ENCODE peak calls at places on chromosome 3, in five cellular contexts. Y is fibroblast of villous mesenchyme, E is hepatocyte, B is cardiac muscle cell, N is IMR-90. R is an unnamed sample.

GRCh38 chr3:131602011-131602779 is 99.4 kb upstream of the MRPL3 start:
- DNase-seq in Y (no peak), E (peak), B (no peak), N (no peak), R (peak)

GRCh38 chr3:169085827-169086226 is 577.7 kb downstream of the MECOM start:
- DNase-seq in Y (peak), E (peak), B (peak), N (peak), R (peak)

GRCh38 chr3:131020122-131020693 is 6.4 kb downstream of the ASTE1 start:
- DNase-seq in Y (no peak), E (no peak), B (no peak), N (no peak), R (no peak)

GRCh38 chr3:150365132-150365604 is 42.9 kb upstream of the TSC22D2 start:
- DNase-seq in Y (peak), E (no peak), B (peak), N (peak), R (no peak)

GRCh38 chr3:144221771-144222170 is 250.1 kb downstream of the DIPK2A start:
- DNase-seq in Y (no peak), E (no peak), B (no peak), N (no peak), R (no peak)

GRCh38 chr3:51887620-51888019 is 12.2 kb upstream of the IQCF5 start:
- DNase-seq in Y (no peak), E (no peak), B (no peak), N (no peak), R (no peak)

GRCh38 chr3:77411990-77412389 is 372.1 kb downstream of the ROBO2 start:
- DNase-seq in Y (peak), E (no peak), B (no peak), N (no peak), R (no peak)

GRCh38 chr3:38643090-38643489 is 6.4 kb downstream of the SCN5A start:
- DNase-seq in Y (no peak), E (no peak), B (no peak), N (no peak), R (no peak)

GRCh38 chr3:102747611-102748010 is 312.8 kb downstream of the ZPLD1 start:
- DNase-seq in Y (no peak), E (no peak), B (no peak), N (no peak), R (no peak)

GRCh38 chr3:102748646-102749045 is 313.8 kb downstream of the ZPLD1 start:
- DNase-seq in Y (no peak), E (no peak), B (no peak), N (no peak), R (no peak)

GRCh38 chr3:102745881-102746280 is 311.1 kb downstream of the ZPLD1 start:
- DNase-seq in Y (no peak), E (no peak), B (no peak), N (no peak), R (peak)

GRCh38 chr3:102750322-102750721 is 315.5 kb downstream of the ZPLD1 start:
- DNase-seq in Y (no peak), E (no peak), B (no peak), N (no peak), R (no peak)
- TF ChIP-seq CTCF in Y (no peak), E (no peak), B (no peak), N (no peak), R (no peak)

DNA sequence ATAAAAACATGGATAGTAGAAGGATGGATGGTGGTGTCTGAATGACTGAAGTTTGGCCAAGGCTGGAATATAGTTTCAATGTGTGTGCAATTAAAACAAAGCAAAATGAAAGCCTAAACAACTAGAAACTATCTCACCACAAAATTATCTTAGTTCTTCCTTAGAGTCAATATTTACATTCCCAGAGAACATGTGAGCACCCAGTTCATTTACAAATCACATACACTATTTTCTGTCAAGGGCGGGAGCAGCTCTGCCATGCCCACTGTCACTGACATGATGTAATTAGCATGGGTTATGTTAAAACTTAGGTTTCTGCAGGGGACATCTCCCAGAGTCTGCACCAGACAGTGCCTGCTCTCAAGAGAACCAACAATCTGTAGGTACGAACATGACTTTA is 65.0 kb downstream of the PDZRN3 start:
- DNase-seq in Y (peak), E (no peak), B (no peak), N (peak), R (no peak)
- H3K4me3 ChIP-seq in Y (no peak), E (no peak), B (no peak), N (no peak), R (no peak)

DNA sequence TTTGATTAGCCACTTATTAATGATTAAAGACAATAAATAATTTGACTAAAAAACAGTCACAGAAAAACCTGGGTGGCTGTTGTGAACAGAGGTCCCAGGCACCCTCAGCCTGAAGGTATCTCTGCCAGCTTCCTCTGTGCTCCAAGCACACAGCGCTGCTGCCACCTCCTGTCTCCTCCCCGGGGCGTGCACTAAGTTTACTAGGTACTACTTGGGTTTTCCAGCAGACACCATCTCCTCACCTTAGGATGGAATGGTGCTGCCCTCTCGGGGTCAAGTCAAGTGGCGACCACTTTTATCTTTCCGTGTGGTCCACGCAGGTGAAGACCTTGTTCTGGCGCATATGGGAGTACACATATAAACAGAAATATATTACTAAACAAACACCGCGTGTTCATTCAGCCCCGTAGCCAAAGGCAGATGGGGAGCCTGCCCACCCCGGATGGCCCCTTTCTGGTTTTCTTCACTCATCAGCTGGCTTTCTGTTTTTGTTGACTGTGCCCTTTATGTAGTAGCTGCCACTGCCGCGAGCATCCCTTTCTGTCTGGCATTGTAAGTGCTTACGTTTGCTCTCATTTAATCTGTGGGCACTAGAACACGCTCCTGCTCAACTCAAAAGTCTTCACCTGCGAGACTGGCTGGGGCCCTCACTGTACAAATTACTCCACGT is 128.0 kb downstream of the LRIG1 start:
- DNase-seq in Y (no peak), E (peak), B (no peak), N (peak), R (peak)
- TF ChIP-seq CTCF in Y (peak), E (peak), B (no peak), N (peak), R (peak)

DNA sequence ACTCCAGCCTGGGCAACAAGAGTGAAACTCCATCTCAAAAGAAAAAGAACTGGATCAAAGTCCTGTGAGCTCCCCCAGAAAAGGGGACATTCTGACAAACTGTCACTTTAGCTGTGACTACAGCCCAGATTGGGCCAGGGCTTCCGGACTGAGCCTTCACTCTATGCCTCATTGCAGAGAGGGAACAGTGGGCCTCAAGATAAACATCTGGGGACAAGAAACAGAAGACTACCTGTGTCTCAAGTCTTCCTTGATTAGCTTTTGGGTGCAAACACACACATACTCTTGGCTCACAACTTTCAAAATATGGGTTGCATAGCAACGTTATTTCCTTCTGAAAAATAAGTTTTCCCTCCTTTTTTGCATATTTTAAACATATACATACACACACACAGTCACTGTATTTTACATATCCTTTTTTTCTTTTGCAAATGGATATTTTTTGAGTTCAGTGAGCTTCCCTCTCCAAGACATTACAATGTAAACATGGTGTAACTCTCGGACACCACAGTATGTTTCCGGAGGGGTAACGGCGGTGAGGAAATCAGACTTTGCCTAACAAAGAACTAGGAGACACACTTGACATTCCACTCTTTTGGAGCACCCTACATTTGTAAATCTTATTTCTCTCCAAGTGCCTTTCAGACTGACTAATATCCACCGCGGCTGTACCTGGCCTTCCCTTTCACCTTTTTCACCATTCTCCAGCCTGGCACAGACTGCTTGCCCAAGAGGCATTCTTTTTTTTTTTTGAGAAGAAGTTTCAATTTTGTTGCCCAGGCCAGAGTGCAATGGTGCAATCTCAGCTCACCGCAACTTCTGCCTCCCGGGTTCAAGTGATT is 3.5 kb downstream of the TKT start:
- DNase-seq in Y (no peak), E (no peak), B (peak), N (no peak), R (no peak)
- H3K4me3 ChIP-seq in Y (peak), E (no peak), B (no peak), N (no peak), R (no peak)

GRCh38 chr3:49327485-49327884 is 12.4 kb downstream of the USP4 start:
- DNase-seq in Y (no peak), E (no peak), B (no peak), N (no peak), R (no peak)
- TF ChIP-seq CTCF in Y (peak), E (peak), B (peak), N (no peak), R (peak)

DNA sequence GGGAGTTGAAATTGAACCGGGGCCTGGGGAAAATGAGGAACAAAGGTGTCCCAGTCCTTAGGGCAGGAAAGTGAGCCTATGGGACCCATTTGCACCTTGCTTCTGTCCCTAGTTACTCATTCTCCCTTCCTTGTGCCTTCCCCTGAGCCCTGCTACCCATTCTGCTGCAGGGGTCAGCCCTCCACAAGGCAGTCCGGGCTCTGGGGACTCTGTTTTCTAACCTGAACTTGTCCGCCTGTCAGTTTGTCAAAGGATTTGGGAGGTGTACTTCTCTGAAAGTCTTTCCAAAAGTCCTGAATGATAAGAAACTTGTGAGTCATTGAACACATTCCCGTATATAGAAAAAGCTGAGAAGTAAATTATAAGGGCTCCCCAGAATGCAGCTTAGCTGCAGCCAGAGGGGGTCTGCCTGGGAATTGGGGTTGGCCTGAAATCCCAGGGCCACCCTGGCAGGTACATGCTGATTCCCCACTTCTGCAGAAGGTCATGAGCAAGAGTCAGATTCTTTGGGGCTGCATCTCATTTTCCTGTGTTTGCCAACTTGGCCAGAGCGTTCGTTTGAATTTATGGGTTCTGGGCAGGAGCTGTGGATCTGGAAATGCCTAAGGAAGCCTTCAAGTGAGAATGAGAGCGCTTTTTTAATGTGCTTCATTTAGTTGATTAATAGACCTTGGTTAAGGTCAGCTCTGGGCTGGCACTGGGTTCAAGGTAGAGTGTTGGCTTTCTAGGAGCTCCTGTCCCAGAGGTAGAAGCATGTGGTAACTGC is 2.9 kb downstream of the SLC6A6 start:
- DNase-seq in Y (peak), E (no peak), B (peak), N (no peak), R (no peak)
- H3K4me3 ChIP-seq in Y (peak), E (peak), B (no peak), N (no peak), R (no peak)

DNA sequence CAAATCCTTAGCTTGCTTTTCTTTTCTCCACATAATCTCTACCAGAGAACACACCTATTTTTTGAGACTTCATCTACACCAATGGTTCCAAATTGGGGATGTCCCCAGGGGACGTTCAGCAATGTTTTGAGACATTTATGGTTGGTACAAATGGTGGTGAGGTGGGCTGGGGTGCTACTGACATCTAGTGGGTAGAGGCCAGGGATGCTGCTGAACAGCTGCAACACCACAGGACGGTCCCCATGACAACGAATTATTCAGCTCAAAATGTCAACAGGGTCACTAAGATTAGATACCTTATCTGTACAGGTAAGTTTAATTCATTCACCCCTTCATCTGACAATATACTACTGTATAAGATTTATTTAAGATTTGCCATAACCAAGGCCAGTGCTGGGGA is 14.4 kb downstream of the GK5 start:
- DNase-seq in Y (peak), E (no peak), B (peak), N (no peak), R (no peak)
- TF ChIP-seq CTCF in Y (peak), E (peak), B (peak), N (peak), R (peak)

GRCh38 chr3:119291062-119291700 is 3.0 kb upstream of the ARHGAP31 start:
- DNase-seq in Y (no peak), E (no peak), B (no peak), N (no peak), R (no peak)

GRCh38 chr3:119294402-119294888 is 262 bp downstream of the ARHGAP31 start:
- DNase-seq in Y (no peak), E (peak), B (no peak), N (no peak), R (no peak)

GRCh38 chr3:119293761-119294401 is at the start of gene ARHGAP31:
- DNase-seq in Y (peak), E (peak), B (peak), N (peak), R (no peak)

GRCh38 chr3:119293105-119293683 is 989 bp upstream of the ARHGAP31 start:
- DNase-seq in Y (no peak), E (no peak), B (no peak), N (no peak), R (no peak)

GRCh38 chr3:119292666-119293065 is 1.5 kb upstream of the ARHGAP31 start:
- DNase-seq in Y (no peak), E (no peak), B (no peak), N (no peak), R (no peak)
- H3K4me3 ChIP-seq in Y (no peak), E (no peak), B (no peak), N (no peak), R (no peak)

DNA sequence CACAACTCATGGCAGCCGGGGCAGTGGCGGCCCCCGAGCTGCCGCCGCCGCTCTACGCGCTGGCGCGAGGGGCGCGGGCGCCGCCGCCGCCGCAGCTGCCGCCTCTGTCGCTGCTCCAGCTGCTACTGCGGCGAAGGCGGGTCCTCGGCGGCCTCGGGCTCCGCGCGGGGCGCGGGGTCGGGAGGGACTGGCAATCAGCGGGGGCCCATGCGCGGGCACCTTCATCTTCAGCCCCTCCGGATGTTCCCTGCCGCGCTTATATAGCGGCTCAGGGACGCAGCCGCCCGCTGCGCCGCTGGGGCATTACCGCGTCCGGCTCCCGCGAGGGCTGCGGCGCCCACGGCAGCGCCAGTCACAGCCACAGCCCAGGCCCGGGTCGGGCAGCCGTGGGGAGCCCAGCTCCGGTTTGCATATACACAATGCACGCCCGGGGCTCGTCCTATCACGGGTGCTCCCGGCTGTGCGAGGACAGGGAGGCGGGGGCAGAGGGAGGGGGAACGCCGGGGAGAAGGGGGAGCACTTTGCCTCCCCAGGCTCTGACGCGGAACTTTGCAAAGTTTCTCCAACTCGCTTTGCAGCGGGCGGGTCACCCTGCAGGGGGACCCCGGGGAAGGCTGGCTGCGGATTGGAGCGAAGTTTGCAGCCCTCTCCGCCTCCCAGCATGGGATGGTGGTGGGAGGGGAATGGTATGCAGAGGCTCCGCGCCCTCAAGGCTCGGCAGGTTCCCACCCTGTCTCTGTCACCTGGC is at the start of gene VGLL3:
- DNase-seq in Y (peak), E (peak), B (peak), N (peak), R (no peak)
- TF ChIP-seq CTCF in Y (peak), E (peak), B (peak), N (peak), R (no peak)

GRCh38 chr3:53890726-53891499 is 746 bp downstream of the SELENOK start:
- DNase-seq in Y (peak), E (peak), B (peak), N (peak), R (no peak)
- H3K4me3 ChIP-seq in Y (peak), E (peak), B (peak), N (peak), R (peak)

R was measured in LNCaP clone FGC.